ENCODE peak calls at places on chromosomes 3 and 15, in six cellular contexts. O is uterus, F is ovary, Q is K562, J is sigmoid colon, T is HCT116. Z is an unnamed sample. For H3K4me1, the result is how much of the 10 kb centered on the place peaks cover.

GRCh38 chr3:8810561-8810960 is 41.1 kb upstream of the OXTR start:
- DNase-seq in O (no peak), F (no peak), Q (no peak), J (no peak), T (no peak), Z (no peak)

GRCh38 chr3:43764012-43764411 is 73.3 kb downstream of the ABHD5 start:
- DNase-seq in O (no peak), F (no peak), Q (no peak), J (no peak), T (no peak), Z (no peak)

GRCh38 chr3:152853196-152853595 is 18.3 kb downstream of the P2RY1 start:
- DNase-seq in O (no peak), F (no peak), Q (no peak), J (no peak), T (no peak), Z (no peak)

GRCh38 chr3:110164632-110165240 is 827.4 kb upstream of the DPPA4 start:
- DNase-seq in O (no peak), F (no peak), Q (no peak), J (no peak), T (no peak), Z (no peak)

GRCh38 chr3:41026394-41027177 is 172.7 kb upstream of the CTNNB1 start:
- DNase-seq in O (peak), F (peak), Q (peak), J (peak), T (no peak), Z (no peak)

GRCh38 chr15:83112233-83112958 is 5.0 kb downstream of the TM6SF1 start:
- DNase-seq in O (no peak), F (no peak), Q (no peak), J (no peak), T (no peak), Z (no peak)

GRCh38 chr3:152253514-152253913 is 15.2 kb upstream of the MBNL1 start:
- DNase-seq in O (no peak), F (no peak), Q (no peak), J (no peak), T (no peak), Z (no peak)

GRCh38 chr3:13098192-13098591 is 25.0 kb upstream of the IQSEC1 start:
- DNase-seq in O (no peak), F (no peak), Q (no peak), J (no peak), T (no peak), Z (no peak)

GRCh38 chr3:151393961-151394360 is 9.4 kb upstream of the P2RY12 start:
- DNase-seq in O (no peak), F (no peak), Q (no peak), J (no peak), T (no peak), Z (no peak)

GRCh38 chr15:30043211-30043655 is 39.5 kb upstream of the GOLGA8J start:
- DNase-seq in O (no peak), F (no peak), Q (no peak), J (no peak), T (no peak), Z (no peak)

GRCh38 chr15:44726568-44727461 is 9.5 kb upstream of the TRIM69 start:
- DNase-seq in O (no peak), F (no peak), Q (peak), J (peak), T (peak), Z (no peak)

GRCh38 chr15:52528465-52529288 is at the start of gene MYO5A:
- DNase-seq in O (peak), F (peak), Q (peak), J (peak), T (peak), Z (no peak)

GRCh38 chr3:16290827-16291196 is 25.8 kb downstream of the OXNAD1 start:
- DNase-seq in O (no peak), F (no peak), Q (no peak), J (no peak), T (no peak), Z (no peak)

GRCh38 chr15:59250249-59250648 is 43.6 kb downstream of the LDHAL6B start:
- DNase-seq in O (no peak), F (no peak), Q (no peak), J (no peak), T (no peak), Z (no peak)

GRCh38 chr15:62853114-62853832 is 189.3 kb upstream of the TPM1 start:
- DNase-seq in O (no peak), F (no peak), Q (no peak), J (peak), T (no peak), Z (no peak)

GRCh38 chr3:160564205-160564922 is 1.0 kb downstream of the KPNA4 start:
- DNase-seq in O (no peak), F (no peak), Q (no peak), J (no peak), T (no peak), Z (no peak)

GRCh38 chr15:79450648-79451047 is 18.5 kb downstream of the MINAR1 start:
- DNase-seq in O (no peak), F (no peak), Q (peak), J (no peak), T (no peak), Z (no peak)

GRCh38 chr3:72520690-72521308 is 327.4 kb downstream of the SHQ1 start:
- DNase-seq in O (no peak), F (no peak), Q (no peak), J (no peak), T (peak), Z (no peak)

GRCh38 chr15:88255496-88256171 is 905 bp downstream of the NTRK3 start:
- DNase-seq in O (peak), F (peak), Q (no peak), J (no peak), T (no peak), Z (no peak)

GRCh38 chr3:43031490-43032216 is 52.5 kb downstream of the GASK1A start:
- DNase-seq in O (no peak), F (no peak), Q (no peak), J (peak), T (no peak), Z (no peak)

GRCh38 chr15:66723826-66724731 is 22.0 kb downstream of the SMAD6 start:
- DNase-seq in O (no peak), F (no peak), Q (peak), J (no peak), T (peak), Z (no peak)

GRCh38 chr3:159130108-159130507 is 328.3 kb downstream of the MFSD1 start:
- DNase-seq in O (no peak), F (no peak), Q (no peak), J (no peak), T (peak), Z (no peak)

GRCh38 chr3:137524751-137525150 is 239.4 kb upstream of the SOX14 start:
- DNase-seq in O (no peak), F (no peak), Q (no peak), J (no peak), T (no peak), Z (no peak)

GRCh38 chr15:92893200-92893599 is 6.9 kb upstream of the CHD2 start:
- DNase-seq in O (no peak), F (no peak), Q (no peak), J (no peak), T (no peak), Z (no peak)
- H3K27ac ChIP-seq in O (no peak), F (no peak), Q (no peak), J (peak), T (no peak), Z (no peak)

DNA sequence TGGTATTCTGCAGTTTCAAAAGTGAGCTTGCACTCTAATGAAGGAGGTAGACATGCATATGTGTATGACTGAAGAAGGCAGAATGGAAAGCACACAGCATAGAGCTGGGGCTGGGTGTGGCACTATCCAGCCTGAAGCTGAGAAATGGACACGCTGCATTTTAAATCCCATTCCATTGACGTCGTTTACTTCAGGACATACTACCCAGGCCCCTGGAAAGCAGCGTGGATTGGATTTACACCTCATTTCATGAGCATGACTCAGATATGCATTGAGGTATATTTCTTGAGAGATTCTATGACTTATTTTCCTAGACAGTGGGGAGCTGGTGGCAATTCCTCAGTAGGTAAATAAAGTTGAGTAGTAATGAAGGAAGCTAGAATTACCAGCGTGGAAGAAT is 101.4 kb downstream of the ABI3BP start:
- DNase-seq in O (no peak), F (no peak), Q (no peak), J (no peak), T (no peak), Z (no peak)
- H3K4me1 ChIP-seq in O (under half), F (under half), Q (under half), J (under half), T (under half), Z (under half)

GRCh38 chr15:99677540-99678134 is 55.6 kb downstream of the LYSMD4 start:
- DNase-seq in O (no peak), F (no peak), Q (no peak), J (no peak), T (no peak), Z (no peak)

GRCh38 chr15:99682455-99682854 is 50.8 kb downstream of the LYSMD4 start:
- DNase-seq in O (no peak), F (no peak), Q (no peak), J (no peak), T (no peak), Z (no peak)

GRCh38 chr15:99686290-99686689 is 46.9 kb downstream of the LYSMD4 start:
- DNase-seq in O (no peak), F (no peak), Q (no peak), J (no peak), T (no peak), Z (no peak)

DNA sequence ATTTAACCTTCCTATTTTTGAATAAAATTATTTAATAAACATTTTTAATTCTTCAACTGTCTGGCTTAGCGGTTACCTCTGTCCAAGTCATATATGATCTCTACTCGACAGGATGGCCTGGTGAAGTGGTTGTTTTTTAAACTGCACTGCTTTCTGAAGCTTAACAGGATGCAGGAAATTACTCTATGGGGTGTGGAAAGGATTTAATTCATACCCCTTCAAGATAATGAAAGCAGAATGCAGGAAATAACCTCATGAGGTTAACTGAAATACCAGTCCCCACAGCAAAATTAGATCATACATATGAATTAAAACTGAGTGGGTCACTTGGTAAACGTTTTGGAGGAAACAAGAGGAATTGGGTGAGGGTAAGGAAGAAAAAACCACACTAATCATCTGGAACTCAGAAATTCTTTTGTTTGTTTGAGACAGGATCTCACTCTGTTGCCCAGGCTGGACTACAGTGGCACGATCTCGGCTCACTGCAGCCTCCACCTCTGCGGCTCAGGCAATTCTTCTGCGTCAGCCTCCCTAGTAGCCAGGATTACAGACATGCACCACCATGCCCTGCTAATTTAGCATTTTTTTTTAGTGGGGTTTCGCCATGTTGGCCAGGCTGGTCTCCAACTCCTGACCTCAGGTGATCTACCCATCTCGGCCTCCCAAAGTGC is 50.1 kb downstream of the LYSMD4 start:
- DNase-seq in O (no peak), F (no peak), Q (no peak), J (no peak), T (no peak), Z (no peak)
- TF ChIP-seq POLR2A in O (no peak), F (no peak), Q (no peak), J (no peak), T (no peak), Z (no peak)

DNA sequence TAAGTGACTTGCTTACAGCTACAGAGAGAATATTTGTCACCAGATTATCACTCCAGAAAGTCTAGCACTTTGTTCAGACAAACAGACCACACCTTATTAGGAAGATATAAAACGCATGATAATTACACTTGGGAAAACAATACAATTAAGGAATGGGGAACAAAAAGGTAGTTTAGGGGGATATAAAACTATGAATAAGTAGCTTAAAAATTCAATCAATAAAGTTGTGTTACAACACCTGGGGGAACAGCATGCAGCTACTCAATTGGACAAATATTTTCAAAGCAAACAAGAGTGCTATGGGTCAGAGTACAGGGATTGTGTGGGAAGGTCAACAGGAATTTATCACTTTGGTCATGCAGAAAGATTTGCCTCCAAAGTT is 15.1 kb downstream of the CLDN1 start:
- DNase-seq in O (no peak), F (no peak), Q (no peak), J (no peak), T (no peak), Z (no peak)
- H3K27ac ChIP-seq in O (peak), F (no peak), Q (no peak), J (no peak), T (no peak), Z (no peak)